ENCODE peak calls at places on chromosomes 12 and 14, in ten cellular contexts. Z, M, E, B, O, X, U, R, I and S are unnamed samples. For H3K4me1, the result is how much of the 10 kb centered on the place peaks cover.

GRCh38 chr12:113101751-113102150 is 33.8 kb downstream of the RASAL1 start:
- DNase-seq in X (no peak), O (no peak), B (no peak), E (no peak), U (no peak), I (no peak), Z (no peak), R (no peak), M (no peak), S (no peak)

GRCh38 chr12:76996983-76997382 is 68.4 kb downstream of the E2F7 start:
- DNase-seq in B (no peak), O (no peak), M (no peak), E (no peak), Z (no peak), R (no peak), U (no peak), I (no peak), X (no peak), S (no peak)

GRCh38 chr12:123398177-123398916 is 14.4 kb downstream of the KMT5A start:
- DNase-seq in I (peak), R (no peak), E (peak), O (no peak), Z (peak), U (no peak), M (peak), B (no peak), X (no peak), S (no peak)

GRCh38 chr14:84237881-84238280 is 1292.1 kb upstream of the FLRT2 start:
- DNase-seq in E (no peak), U (no peak), O (no peak), I (no peak), B (no peak), R (no peak), Z (no peak), M (no peak), X (no peak), S (no peak)

GRCh38 chr12:130497331-130497730 is 159.6 kb downstream of the PIWIL1 start:
- DNase-seq in X (no peak), E (no peak), Z (no peak), U (no peak), B (peak), I (no peak), R (no peak), O (no peak), M (no peak), S (no peak)

GRCh38 chr14:83575301-83575700 is 1954.6 kb upstream of the FLRT2 start:
- DNase-seq in B (no peak), U (no peak), Z (no peak), I (no peak), X (no peak), M (no peak), R (no peak), O (no peak), E (no peak), S (no peak)

GRCh38 chr14:49892636-49893308 is at the start of gene ARF6:
- DNase-seq in Z (peak), B (peak), O (peak), I (peak), M (peak), U (peak), X (peak), R (peak), E (peak), S (peak)

GRCh38 chr12:112716099-112717093 is 75.2 kb upstream of the RPH3A start:
- DNase-seq in M (no peak), Z (no peak), I (no peak), E (peak), B (no peak), X (peak), U (peak), O (no peak), R (no peak), S (no peak)

GRCh38 chr12:26017484-26018211 is 59.2 kb downstream of the RASSF8 start:
- DNase-seq in I (no peak), M (peak), Z (no peak), R (no peak), O (no peak), X (peak), U (peak), E (peak), B (no peak), S (no peak)

GRCh38 chr14:20632831-20633771 is 8.4 kb downstream of the OR6S1 start:
- DNase-seq in E (peak), U (no peak), R (no peak), Z (no peak), I (no peak), M (peak), O (peak), B (no peak), X (peak), S (peak)

GRCh38 chr14:56129941-56130340 is 11.7 kb downstream of the PELI2 start:
- DNase-seq in O (no peak), X (no peak), B (no peak), Z (no peak), U (no peak), M (no peak), E (peak), R (no peak), I (no peak), S (no peak)

GRCh38 chr12:42129595-42130204 is 15.0 kb downstream of the GXYLT1 start:
- DNase-seq in E (peak), I (peak), B (no peak), M (peak), X (peak), Z (no peak), U (peak), R (no peak), O (no peak), S (no peak)

GRCh38 chr12:1634590-1635191 is 5.7 kb downstream of the WNT5B start:
- DNase-seq in M (peak), I (peak), B (peak), U (peak), R (no peak), Z (peak), E (peak), O (peak), X (peak), S (no peak)

GRCh38 chr14:74572829-74573360 is 39.1 kb downstream of the LTBP2 start:
- DNase-seq in B (no peak), X (peak), M (no peak), R (no peak), O (no peak), I (peak), E (peak), Z (peak), U (no peak), S (no peak)

GRCh38 chr12:104668274-104668718 is 211.5 kb downstream of the CHST11 start:
- DNase-seq in I (no peak), R (no peak), O (no peak), M (no peak), U (no peak), X (peak), E (no peak), B (no peak), Z (no peak), S (no peak)

GRCh38 chr12:30823764-30824163 is 69.0 kb upstream of the CAPRIN2 start:
- DNase-seq in Z (no peak), O (no peak), I (no peak), B (no peak), R (no peak), X (no peak), U (no peak), M (no peak), E (no peak), S (no peak)

GRCh38 chr14:61388173-61388975 is 67.0 kb downstream of the PRKCH start:
- DNase-seq in X (no peak), R (no peak), U (no peak), I (no peak), B (no peak), Z (no peak), O (no peak), E (peak), M (no peak), S (peak)

GRCh38 chr12:119684730-119685129 is 16.8 kb downstream of the PRKAB1 start:
- DNase-seq in R (no peak), U (no peak), X (no peak), I (no peak), B (no peak), Z (no peak), O (no peak), E (no peak), M (no peak), S (no peak)

GRCh38 chr12:119683413-119683812 is 15.5 kb downstream of the PRKAB1 start:
- DNase-seq in E (no peak), X (no peak), B (no peak), I (no peak), O (no peak), R (no peak), M (no peak), U (no peak), Z (no peak), S (no peak)

GRCh38 chr12:119685375-119685774 is 17.4 kb downstream of the PRKAB1 start:
- DNase-seq in X (no peak), R (no peak), M (no peak), I (no peak), U (no peak), B (no peak), E (no peak), O (no peak), Z (no peak), S (no peak)

GRCh38 chr12:119682635-119683340 is 14.9 kb downstream of the PRKAB1 start:
- DNase-seq in X (no peak), B (no peak), O (no peak), R (no peak), U (peak), E (no peak), M (no peak), Z (no peak), I (no peak), S (peak)

GRCh38 chr12:119683816-119684215 is 15.9 kb downstream of the PRKAB1 start:
- DNase-seq in Z (no peak), M (no peak), E (no peak), U (no peak), R (no peak), B (no peak), X (no peak), I (no peak), O (no peak), S (no peak)
- H3K4me1 ChIP-seq in Z (under half), M (under half), E (under half), U (under half), R (under half), B (under half), X (under half), I (under half), O (half or more), S (under half)

GRCh38 chr14:103110681-103111296 is 12.5 kb upstream of the TNFAIP2 start:
- DNase-seq in Z (no peak), M (no peak), E (no peak), B (no peak), R (no peak), I (peak), U (no peak), O (no peak), X (peak), S (no peak)

GRCh38 chr14:103111297-103111981 is 11.8 kb upstream of the TNFAIP2 start:
- DNase-seq in Z (no peak), B (no peak), U (no peak), M (no peak), E (no peak), R (no peak), X (no peak), I (no peak), O (no peak), S (no peak)

GRCh38 chr14:103108749-103109207 is 14.3 kb downstream of the EXOC3L4 start:
- DNase-seq in Z (no peak), I (no peak), O (no peak), B (no peak), U (peak), E (no peak), X (peak), M (no peak), R (no peak), S (no peak)

GRCh38 chr14:103107941-103108748 is 13.6 kb downstream of the EXOC3L4 start:
- DNase-seq in O (no peak), M (no peak), I (no peak), E (no peak), B (no peak), X (peak), U (no peak), R (no peak), Z (no peak), S (no peak)

DNA sequence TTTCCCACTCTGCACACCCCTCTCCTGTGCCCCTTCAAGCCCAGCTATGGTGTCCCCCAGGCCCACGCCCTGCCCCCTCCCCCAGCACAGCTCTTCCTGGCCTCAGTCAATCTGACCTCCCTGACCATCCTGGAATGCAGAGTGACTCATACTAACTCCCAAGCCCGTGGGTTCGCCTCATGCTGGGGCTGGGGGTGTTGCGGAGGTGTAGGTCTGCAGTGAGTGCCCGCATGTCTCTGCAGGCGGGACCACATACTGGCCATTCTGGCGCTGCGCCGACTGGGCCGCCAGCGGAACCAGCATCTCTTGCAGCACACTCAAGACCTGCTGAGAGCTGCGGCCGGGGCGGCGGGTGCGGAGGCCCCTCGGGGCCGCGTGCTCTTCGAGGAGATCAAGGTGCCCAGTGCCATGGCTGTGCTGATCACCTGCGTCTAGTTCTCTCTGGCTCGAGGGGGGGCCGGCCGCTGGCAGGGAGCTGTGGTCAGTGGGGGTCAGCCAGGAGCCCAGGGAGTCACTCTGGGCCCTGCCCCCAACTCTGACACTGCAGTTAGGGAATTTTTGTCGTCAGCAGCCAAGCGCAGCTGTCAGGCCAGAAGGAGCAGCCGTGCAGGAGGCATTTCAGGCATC is 13.4 kb upstream of the TNFAIP2 start:
- DNase-seq in X (peak), R (no peak), E (peak), M (no peak), B (no peak), O (no peak), I (no peak), U (no peak), Z (no peak), S (no peak)
- H3K4me1 ChIP-seq in X (half or more), R (under half), E (under half), M (under half), B (under half), O (half or more), I (under half), U (under half), Z (under half), S (half or more)

GRCh38 chr12:110316861-110317260 is 35.8 kb downstream of the ATP2A2 start:
- DNase-seq in Z (no peak), X (no peak), B (no peak), O (no peak), E (no peak), R (no peak), U (no peak), M (no peak), I (no peak), S (no peak)

GRCh38 chr12:110314308-110314707 is 33.3 kb downstream of the ATP2A2 start:
- DNase-seq in B (no peak), I (no peak), U (no peak), O (no peak), R (no peak), X (no peak), M (no peak), Z (no peak), E (peak), S (peak)

GRCh38 chr12:110320548-110320947 is 39.5 kb downstream of the ATP2A2 start:
- DNase-seq in B (no peak), Z (no peak), U (no peak), X (no peak), E (no peak), M (no peak), R (no peak), I (no peak), O (no peak), S (no peak)

GRCh38 chr12:110312581-110313360 is 31.7 kb downstream of the ATP2A2 start:
- DNase-seq in R (no peak), Z (no peak), O (no peak), M (no peak), X (no peak), B (no peak), E (peak), I (no peak), U (no peak), S (no peak)

DNA sequence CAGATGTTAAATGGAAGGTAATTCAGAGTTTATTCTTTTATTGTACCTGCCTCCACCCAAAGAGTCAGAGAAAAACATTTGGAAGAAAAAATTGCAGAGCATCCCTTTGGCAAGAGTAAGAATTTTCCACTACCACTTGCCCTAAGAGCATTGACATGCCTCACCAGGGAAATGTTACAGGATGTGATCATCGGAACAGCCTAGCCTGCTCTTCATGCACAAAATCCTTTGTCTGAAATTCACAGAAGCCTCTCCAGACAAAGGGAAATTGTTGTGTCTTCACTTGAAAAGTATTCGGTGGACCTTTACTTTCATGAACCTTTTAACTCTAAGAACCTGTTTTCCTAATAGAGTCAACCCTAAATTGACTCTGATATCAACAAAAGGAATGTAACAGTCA is 36.9 kb downstream of the ATP2A2 start:
- DNase-seq in U (no peak), M (no peak), E (peak), B (no peak), R (no peak), X (no peak), O (no peak), Z (no peak), I (no peak), S (no peak)
- H3K4me1 ChIP-seq in U (under half), M (under half), E (under half), B (under half), R (under half), X (under half), O (half or more), Z (under half), I (under half), S (under half)

DNA sequence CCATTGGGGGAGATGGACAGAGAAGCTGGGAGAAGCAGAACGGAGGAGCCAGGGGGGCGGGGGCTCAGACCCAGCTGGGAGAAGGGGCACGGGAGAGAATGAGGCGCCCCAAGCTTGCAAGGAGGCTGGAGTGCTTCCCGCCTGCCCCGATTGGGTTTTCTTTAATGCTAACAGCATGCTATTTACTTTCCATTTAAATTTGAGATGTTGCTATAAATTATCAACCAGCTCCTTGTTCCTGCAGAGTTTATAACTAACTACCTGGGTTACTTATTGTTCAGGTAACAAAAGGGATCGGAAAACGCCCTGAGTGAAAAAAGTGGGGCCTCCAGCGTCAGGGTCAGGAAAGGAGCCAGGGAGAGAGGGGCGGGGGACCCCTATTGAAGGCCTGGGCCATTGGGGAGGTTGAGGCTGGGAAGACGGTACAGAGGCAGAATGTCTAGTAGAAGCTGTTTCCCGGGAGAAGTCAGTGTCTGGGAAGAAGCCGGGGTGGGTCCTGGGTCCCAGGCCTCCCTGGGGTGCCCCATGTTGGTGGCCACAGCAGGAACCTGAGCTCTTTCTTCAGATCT is 2.5 kb downstream of the HNF1A start:
- DNase-seq in R (no peak), X (no peak), M (no peak), E (no peak), U (no peak), Z (no peak), O (no peak), B (no peak), I (no peak), S (no peak)
- H3K4me1 ChIP-seq in R (under half), X (under half), M (under half), E (under half), U (under half), Z (under half), O (under half), B (under half), I (under half), S (under half)

GRCh38 chr14:28361486-28361885 is 405.1 kb upstream of the FOXG1 start:
- DNase-seq in E (no peak), X (no peak), I (no peak), R (no peak), M (no peak), Z (no peak), U (no peak), B (no peak), O (no peak), S (no peak)

DNA sequence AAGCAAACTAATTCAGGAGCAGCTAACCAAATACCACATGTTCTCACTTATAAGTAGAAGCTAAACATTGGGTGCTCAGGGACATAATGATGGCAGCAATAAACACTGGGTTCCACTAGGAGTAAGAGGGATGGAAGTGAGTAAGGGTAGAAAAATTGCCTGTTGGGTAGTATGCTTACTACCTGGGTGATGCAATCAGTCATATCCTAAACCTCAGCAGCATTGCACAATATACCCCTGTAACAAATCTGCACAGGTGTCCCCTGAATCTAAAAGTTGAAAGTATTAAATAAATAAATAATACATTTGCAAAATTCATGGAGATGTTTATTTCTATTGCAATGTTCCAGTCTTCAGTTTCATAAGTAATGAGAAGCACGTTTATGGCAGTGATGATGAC is 409.8 kb upstream of the FOXG1 start:
- DNase-seq in O (no peak), M (no peak), B (no peak), X (no peak), Z (no peak), E (no peak), R (no peak), I (no peak), U (no peak), S (no peak)
- H3K4me1 ChIP-seq in O (under half), M (under half), B (under half), X (under half), Z (under half), E (under half), R (under half), I (under half), U (under half), S (under half)

DNA sequence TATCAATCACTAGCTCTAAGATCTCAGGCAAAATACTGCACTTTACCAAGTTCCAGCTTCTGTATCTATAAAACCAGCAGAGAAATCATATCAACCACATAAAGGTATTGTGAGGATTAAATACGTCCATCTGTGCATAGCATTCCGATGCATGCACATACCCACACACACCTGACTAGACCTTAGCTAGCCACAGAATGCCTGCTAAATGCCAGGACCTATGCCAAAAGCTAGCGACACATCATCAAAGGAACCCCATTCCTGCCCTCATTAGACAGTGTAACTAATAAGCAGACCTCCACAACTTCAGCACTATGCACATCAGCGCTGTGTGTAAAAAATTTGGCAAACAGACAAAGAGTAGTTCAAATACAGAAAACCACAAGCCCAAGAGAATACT is 185.2 kb downstream of the SLC2A13 start:
- DNase-seq in R (no peak), O (no peak), M (no peak), X (no peak), I (no peak), U (no peak), Z (no peak), B (no peak), E (no peak), S (no peak)
- H3K4me1 ChIP-seq in R (under half), O (under half), M (under half), X (under half), I (under half), U (under half), Z (under half), B (under half), E (under half), S (under half)